ENCODE peak calls at places on chromosomes 11 and 22, in five cellular contexts. U is upper lobe of left lung, R is HepG2, F is GM12878, D is K562. T is an unnamed sample.

GRCh38 chr22:48580481-48580970 is 1247.1 kb downstream of the BRD1 start:
- ATAC-seq in F (no peak), U (no peak), R (no peak), D (no peak), T (no peak)

GRCh38 chr11:72962084-72962483 is 147.9 kb downstream of the ATG16L2 start:
- ATAC-seq in R (no peak), D (peak; percentile 59), U (no peak), F (no peak), T (no peak)

GRCh38 chr11:62392944-62393628 is 25.7 kb upstream of the SCGB1A1 start:
- ATAC-seq in R (peak; percentile 38), U (no peak), D (peak; percentile 47), F (peak; percentile 66), T (no peak)

GRCh38 chr11:108724974-108725689 is 60.3 kb downstream of the DDX10 start:
- ATAC-seq in D (no peak), U (no peak), F (no peak), R (no peak), T (no peak)

GRCh38 chr11:71998649-71999310 is at the start of gene IL18BP:
- ATAC-seq in F (peak; percentile 54), R (no peak), U (peak; percentile 60), D (no peak), T (peak; percentile 26)

GRCh38 chr11:64535811-64536210 is 55.2 kb upstream of the SLC22A12 start:
- ATAC-seq in F (no peak), U (no peak), R (no peak), D (no peak), T (no peak)

GRCh38 chr11:95711945-95712221 is 77.7 kb downstream of the FAM76B start:
- ATAC-seq in F (peak; percentile 56), D (no peak), U (no peak), R (no peak), T (no peak)

GRCh38 chr11:57144075-57144474 is 37.7 kb upstream of the LRRC55 start:
- ATAC-seq in D (peak; percentile 76), F (no peak), U (no peak), R (no peak), T (no peak)

GRCh38 chr22:43592470-43592869 is 180.7 kb downstream of the MPPED1 start:
- ATAC-seq in D (peak; percentile 73), F (no peak), R (peak; percentile 37), U (no peak), T (no peak)

GRCh38 chr11:80958414-80958813 is 1517.6 kb upstream of the TENM4 start:
- ATAC-seq in F (no peak), D (no peak), R (no peak), U (peak; percentile 73), T (peak; percentile 71)

GRCh38 chr11:100776212-100776896 is 89.3 kb downstream of the ARHGAP42 start:
- ATAC-seq in F (no peak), R (peak; percentile 78), D (no peak), U (peak; percentile 49), T (no peak)

GRCh38 chr11:39668640-39669039 is 1790.8 kb downstream of the LRRC4C start:
- ATAC-seq in R (no peak), D (no peak), U (no peak), F (no peak), T (no peak)

GRCh38 chr11:87849216-87849615 is 326.0 kb downstream of the RAB38 start:
- ATAC-seq in D (no peak), U (no peak), R (no peak), F (no peak), T (no peak)

GRCh38 chr22:29143848-29144785 is 61.6 kb upstream of the EMID1 start:
- ATAC-seq in F (no peak), R (no peak), D (no peak), U (no peak), T (no peak)

GRCh38 chr11:35649984-35650383 is 12.6 kb upstream of the TRIM44 start:
- ATAC-seq in D (no peak), R (no peak), U (no peak), F (no peak), T (no peak)

GRCh38 chr11:103961010-103961409 is 75.4 kb upstream of the DDI1 start:
- ATAC-seq in D (no peak), F (no peak), U (no peak), R (no peak), T (no peak)

GRCh38 chr11:100445231-100445735 is 241.8 kb upstream of the ARHGAP42 start:
- ATAC-seq in D (no peak), R (no peak), U (peak; percentile 34), F (no peak), T (no peak)

GRCh38 chr11:20000393-20001134 is 159.7 kb downstream of the DBX1 start:
- ATAC-seq in R (peak; percentile 74), F (no peak), D (peak; percentile 37), U (peak; percentile 22), T (no peak)

GRCh38 chr11:27505781-27506180 is 788 bp downstream of the LIN7C start:
- ATAC-seq in R (no peak), U (no peak), F (peak; percentile 1), D (no peak), T (no peak)

GRCh38 chr11:8213390-8213789 is 44.6 kb upstream of the RIC3 start:
- ATAC-seq in U (peak; percentile 27), F (no peak), D (no peak), R (no peak), T (no peak)

GRCh38 chr22:29039148-29039547 is 22.5 kb downstream of the C22orf31 start:
- ATAC-seq in D (no peak), R (no peak), U (no peak), F (no peak), T (no peak)

GRCh38 chr11:20647976-20648565 is 21.3 kb upstream of the NELL1 start:
- ATAC-seq in R (peak; percentile 76), F (peak; percentile 74), D (peak; percentile 86), U (peak; percentile 78), T (no peak)

GRCh38 chr11:1682225-1682901 is 14.6 kb upstream of the KRTAP5-6 start:
- ATAC-seq in D (no peak), R (peak; percentile 30), F (no peak), U (no peak), T (no peak)

GRCh38 chr11:80255021-80255420 is 814.2 kb upstream of the TENM4 start:
- ATAC-seq in D (no peak), U (no peak), R (no peak), F (no peak), T (no peak)

GRCh38 chr11:116187026-116187425 is 585.8 kb downstream of the BUD13 start:
- ATAC-seq in R (no peak), U (no peak), D (no peak), F (no peak), T (no peak)

GRCh38 chr22:30680998-30681770 is 13.5 kb upstream of the OSBP2 start:
- ATAC-seq in D (no peak), R (no peak), U (peak; percentile 28), F (no peak), T (peak; percentile 34)

GRCh38 chr11:65921876-65922275 is 2.6 kb downstream of the DRAP1 start:
- ATAC-seq in R (no peak), F (no peak), U (no peak), D (no peak), T (no peak)
- TF ChIP-seq EP300 in R (no peak), F (no peak), U (no peak), D (no peak), T (no peak)

GRCh38 chr22:46069518-46070214 is 80.7 kb upstream of the PPARA start:
- ATAC-seq in R (no peak), U (peak; percentile 66), D (no peak), F (no peak), T (peak; percentile 48)

GRCh38 chr22:46067159-46068111 is 82.9 kb upstream of the PPARA start:
- ATAC-seq in U (no peak), F (no peak), R (no peak), D (peak; percentile 66), T (no peak)

GRCh38 chr22:46068908-46069481 is 81.3 kb upstream of the PPARA start:
- ATAC-seq in R (no peak), U (no peak), D (peak; percentile 76), F (no peak), T (no peak)

GRCh38 chr22:46066691-46067090 is 83.6 kb upstream of the PPARA start:
- ATAC-seq in R (no peak), F (no peak), D (no peak), U (no peak), T (no peak)

GRCh38 chr22:46068176-46068907 is 82.0 kb upstream of the PPARA start:
- ATAC-seq in F (no peak), U (no peak), R (no peak), D (no peak), T (no peak)
- H3K27me3 ChIP-seq in F (peaks cover 3% of the 10 kb centered on the region), U (no peaks in the 10 kb centered on the region), R (peaks cover 85% of the 10 kb centered on the region), D (peaks cover 10% of the 10 kb centered on the region), T (no peaks in the 10 kb centered on the region)

GRCh38 chr11:32427935-32428664 is 7.2 kb downstream of the WT1 start:
- ATAC-seq in U (no peak), F (no peak), D (no peak), R (no peak), T (no peak)
- H3K4me3 ChIP-seq in U (no peak overlapping the region), F (no peak overlapping the region), D (no peak overlapping the region), R (no peak overlapping the region), T (no peak overlapping the region)

GRCh38 chr11:91813263-91813662 is 411.4 kb upstream of the FAT3 start:
- ATAC-seq in F (no peak), U (no peak), R (no peak), D (no peak), T (no peak)
- TF ChIP-seq EP300 in F (no peak), U (no peak), R (no peak), D (no peak), T (no peak)

DNA sequence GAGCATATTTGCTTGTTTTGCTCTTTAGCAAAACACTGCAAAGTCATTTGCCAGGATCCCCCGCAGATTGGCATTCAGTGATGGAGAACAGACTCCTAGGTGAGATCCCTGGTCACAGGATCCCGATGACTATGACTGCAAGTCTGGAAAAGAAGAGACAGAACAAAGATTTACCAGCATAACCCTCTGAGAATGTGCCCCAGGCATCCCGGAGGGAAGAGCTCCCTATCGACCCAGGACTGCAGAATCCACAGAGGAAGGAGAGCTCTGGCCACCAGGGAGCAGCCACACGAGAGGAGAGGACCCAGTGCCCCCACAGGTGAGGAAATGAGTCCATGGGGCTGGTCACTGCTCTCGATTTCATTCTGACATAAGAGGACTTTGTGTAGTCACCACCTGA is 105.2 kb downstream of the ZNF280B start:
- ATAC-seq in R (no peak), D (peak; percentile 1), U (no peak), F (no peak), T (no peak)
- H3K27me3 ChIP-seq in R (peaks cover 28% of the 10 kb centered on the region), D (peaks cover 51% of the 10 kb centered on the region), U (no peaks in the 10 kb centered on the region), F (no peaks in the 10 kb centered on the region), T (peaks cover 22% of the 10 kb centered on the region)

GRCh38 chr11:33868646-33869461 is 23.0 kb downstream of the LMO2 start:
- ATAC-seq in R (peak; percentile 26), U (peak; percentile 16), D (peak; percentile 46), F (peak; percentile 10), T (peak; percentile 9)
- H3K4me3 ChIP-seq in R (peak overlapping the region; percentile 16), U (peak overlapping the region; percentile 78), D (peak overlapping the region; percentile 75), F (peak overlapping the region; percentile 72), T (peak overlapping the region; percentile 66)

DNA sequence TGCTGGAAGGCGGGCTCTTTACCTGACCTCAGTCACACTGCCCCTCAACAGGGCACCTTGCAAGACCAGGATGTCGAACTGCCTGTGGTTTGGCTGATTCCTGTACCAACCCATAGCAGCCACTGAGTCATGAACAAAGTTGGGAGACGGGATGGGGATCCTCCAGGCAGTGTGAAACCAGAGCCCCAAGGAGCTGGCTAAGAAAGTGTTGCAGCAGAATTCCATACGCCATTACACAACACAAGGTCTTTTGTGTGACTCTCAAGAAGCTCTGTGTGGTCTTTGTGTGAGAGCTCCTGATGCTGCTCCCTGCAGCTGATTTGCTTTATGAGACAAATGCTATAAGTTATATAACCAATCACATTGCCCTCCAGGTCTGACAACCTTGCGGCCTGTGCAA is 617.7 kb downstream of the OPCML start:
- ATAC-seq in R (no peak), D (no peak), F (no peak), U (no peak), T (no peak)
- TF ChIP-seq EP300 in R (no peak), D (no peak), F (no peak), U (no peak), T (no peak)

T was measured in gastroesophageal sphincter.